ENCODE peak calls at places on chromosome 11, in four cellular contexts. One of them, this sample, is unnamed.

GRCh38 chr11:116513894-116514293 is 258.9 kb downstream of the BUD13 start:
- DNase-seq in ovary: no peak
- DNase-seq in mammary epithelial cell: no peak
- DNase-seq in BE2C: peak; percentile 33
- DNase-seq in this sample: peak; percentile 53

GRCh38 chr11:32326522-32326921 is 108.8 kb downstream of the WT1 start:
- DNase-seq in ovary: no peak
- DNase-seq in BE2C: no peak
- DNase-seq in mammary epithelial cell: no peak
- DNase-seq in this sample: no peak

GRCh38 chr11:110991621-110992355 is 253.7 kb upstream of the POU2AF2 start:
- DNase-seq in BE2C: no peak
- DNase-seq in ovary: peak; percentile 21
- DNase-seq in mammary epithelial cell: no peak
- DNase-seq in this sample: no peak

GRCh38 chr11:1870721-1871466 is 18.0 kb downstream of the LSP1 start:
- DNase-seq in mammary epithelial cell: no peak
- DNase-seq in BE2C: no peak
- DNase-seq in ovary: no peak
- DNase-seq in this sample: peak; percentile 36

GRCh38 chr11:117710211-117710610 is 86.8 kb downstream of the DSCAML1 start:
- DNase-seq in ovary: no peak
- DNase-seq in mammary epithelial cell: no peak
- DNase-seq in BE2C: no peak
- DNase-seq in this sample: no peak

GRCh38 chr11:68412593-68413475 is 47.7 kb upstream of the PPP6R3 start:
- DNase-seq in BE2C: no peak
- DNase-seq in ovary: no peak
- DNase-seq in mammary epithelial cell: no peak
- DNase-seq in this sample: no peak

GRCh38 chr11:134340354-134340964 is 8.7 kb downstream of the GLB1L2 start:
- DNase-seq in BE2C: no peak
- DNase-seq in ovary: no peak
- DNase-seq in mammary epithelial cell: no peak
- DNase-seq in this sample: no peak

GRCh38 chr11:43282607-43283440 is 29.0 kb upstream of the API5 start:
- DNase-seq in ovary: peak; percentile 25
- DNase-seq in mammary epithelial cell: peak; percentile 6
- DNase-seq in BE2C: peak; percentile 49
- DNase-seq in this sample: peak; percentile 73

GRCh38 chr11:133903056-133903455 is 53.7 kb downstream of the IGSF9B start:
- DNase-seq in mammary epithelial cell: no peak
- DNase-seq in ovary: no peak
- DNase-seq in BE2C: peak; percentile 3
- DNase-seq in this sample: no peak

GRCh38 chr11:1870326-1870696 is 17.4 kb downstream of the LSP1 start:
- DNase-seq in mammary epithelial cell: no peak
- DNase-seq in BE2C: no peak
- DNase-seq in ovary: no peak
- DNase-seq in this sample: no peak

GRCh38 chr11:134513585-134514120 is 101.6 kb upstream of the B3GAT1 start:
- DNase-seq in mammary epithelial cell: no peak
- DNase-seq in BE2C: no peak
- DNase-seq in ovary: peak; percentile 0
- DNase-seq in this sample: no peak

GRCh38 chr11:75986966-75987365 is 172.0 kb downstream of the UVRAG start:
- DNase-seq in mammary epithelial cell: no peak
- DNase-seq in ovary: no peak
- DNase-seq in BE2C: no peak
- DNase-seq in this sample: no peak

GRCh38 chr11:126992804-126993111 is 7.8 kb downstream of the KIRREL3 start:
- DNase-seq in BE2C: no peak
- DNase-seq in mammary epithelial cell: peak; percentile 50
- DNase-seq in ovary: no peak
- DNase-seq in this sample: no peak

GRCh38 chr11:60970369-60970774 is 1.1 kb upstream of the CD6 start:
- DNase-seq in ovary: peak; percentile 60
- DNase-seq in BE2C: peak; percentile 50
- DNase-seq in mammary epithelial cell: peak; percentile 34
- DNase-seq in this sample: peak; percentile 53

GRCh38 chr11:70371241-70371640 is 27.1 kb upstream of the CTTN start:
- DNase-seq in ovary: no peak
- DNase-seq in BE2C: no peak
- DNase-seq in mammary epithelial cell: peak; percentile 7
- DNase-seq in this sample: no peak

GRCh38 chr11:4551346-4551979 is 6.5 kb downstream of the OR52M1 start:
- DNase-seq in ovary: no peak
- DNase-seq in mammary epithelial cell: no peak
- DNase-seq in BE2C: no peak
- DNase-seq in this sample: no peak

GRCh38 chr11:102117472-102118113 is 7.3 kb downstream of the YAP1 start:
- DNase-seq in BE2C: no peak
- DNase-seq in ovary: no peak
- DNase-seq in mammary epithelial cell: no peak
- DNase-seq in this sample: no peak

GRCh38 chr11:119320593-119321524 is 3.9 kb upstream of the MCAM start:
- DNase-seq in ovary: peak; percentile 46
- DNase-seq in BE2C: no peak
- DNase-seq in mammary epithelial cell: peak; percentile 54
- DNase-seq in this sample: peak; percentile 74

GRCh38 chr11:58567889-58568512 is 7.7 kb downstream of the LPXN start:
- DNase-seq in ovary: peak; percentile 30
- DNase-seq in mammary epithelial cell: peak; percentile 43
- DNase-seq in BE2C: peak; percentile 42
- DNase-seq in this sample: peak; percentile 73

GRCh38 chr11:27124514-27125264 is 84.1 kb downstream of the BBOX1 start:
- DNase-seq in mammary epithelial cell: peak; percentile 29
- DNase-seq in ovary: no peak
- DNase-seq in BE2C: no peak
- DNase-seq in this sample: no peak

GRCh38 chr11:76209956-76210885 is 3.9 kb upstream of the WNT11 start:
- DNase-seq in mammary epithelial cell: peak; percentile 48
- DNase-seq in ovary: peak; percentile 75
- DNase-seq in BE2C: peak; percentile 72
- DNase-seq in this sample: peak; percentile 73

GRCh38 chr11:112132737-112133136 is 31.2 kb downstream of the IL18 start:
- DNase-seq in mammary epithelial cell: no peak
- DNase-seq in BE2C: no peak
- DNase-seq in ovary: no peak
- DNase-seq in this sample: no peak

GRCh38 chr11:69637956-69638871 is 2.7 kb upstream of the CCND1 start:
- DNase-seq in ovary: no peak
- DNase-seq in mammary epithelial cell: peak; percentile 54
- DNase-seq in BE2C: peak; percentile 74
- DNase-seq in this sample: peak; percentile 79

GRCh38 chr11:129965248-129965647 is 37.4 kb downstream of the PRDM10 start:
- DNase-seq in mammary epithelial cell: no peak
- DNase-seq in ovary: no peak
- DNase-seq in BE2C: no peak
- DNase-seq in this sample: no peak

GRCh38 chr11:33723238-33723881 is 12.9 kb downstream of the CD59 start:
- DNase-seq in ovary: no peak
- DNase-seq in mammary epithelial cell: peak; percentile 89
- DNase-seq in BE2C: no peak
- DNase-seq in this sample: no peak

GRCh38 chr11:69996451-69996850 is 81.7 kb upstream of the ANO1 start:
- DNase-seq in mammary epithelial cell: no peak
- DNase-seq in ovary: no peak
- DNase-seq in BE2C: no peak
- DNase-seq in this sample: no peak

GRCh38 chr11:117808768-117809167 is 11.8 kb upstream of the DSCAML1 start:
- DNase-seq in mammary epithelial cell: peak; percentile 33
- DNase-seq in BE2C: no peak
- DNase-seq in ovary: no peak
- DNase-seq in this sample: no peak

GRCh38 chr11:111322534-111322933 is 24.2 kb downstream of the POU2AF3 start:
- DNase-seq in mammary epithelial cell: no peak
- DNase-seq in BE2C: no peak
- DNase-seq in ovary: no peak
- DNase-seq in this sample: no peak

GRCh38 chr11:67539588-67539987 is 16.3 kb upstream of the CABP2 start:
- DNase-seq in BE2C: no peak
- DNase-seq in mammary epithelial cell: no peak
- DNase-seq in ovary: no peak
- DNase-seq in this sample: no peak

GRCh38 chr11:61149624-61150615 is 11.3 kb downstream of the VPS37C start:
- DNase-seq in ovary: no peak
- DNase-seq in mammary epithelial cell: no peak
- DNase-seq in BE2C: no peak
- DNase-seq in this sample: peak; percentile 15

DNA sequence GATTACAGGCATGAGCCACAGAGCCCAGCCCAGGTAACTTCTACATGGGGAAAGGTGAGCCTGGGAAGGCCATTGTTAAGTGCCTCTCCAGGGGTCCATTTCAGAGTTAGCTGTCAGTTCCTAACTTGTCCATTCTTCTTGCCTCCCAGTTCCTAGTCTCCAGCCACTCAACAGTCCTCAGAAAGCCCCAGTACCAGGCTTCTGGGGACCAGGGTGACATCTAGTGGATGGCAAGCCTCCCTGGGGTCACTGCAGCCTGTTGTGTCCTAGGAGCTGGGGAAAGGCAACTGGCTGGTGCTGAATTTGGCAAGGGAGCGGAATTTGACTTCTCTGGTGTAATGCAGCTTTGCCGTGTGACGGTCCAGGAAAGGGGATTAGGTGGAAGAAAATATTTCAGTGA is 2.1 kb downstream of the LGALS12 start:
- DNase-seq in ovary: no peak
- DNase-seq in BE2C: peak; percentile 17
- DNase-seq in mammary epithelial cell: no peak
- DNase-seq in this sample: peak; percentile 27
- TF ChIP-seq CTCF in ovary: no peak
- TF ChIP-seq CTCF in BE2C: peak; percentile 31
- TF ChIP-seq CTCF in mammary epithelial cell: no peak
- TF ChIP-seq CTCF in this sample: peak; percentile 27

GRCh38 chr11:122655527-122656072 is at the start of gene UBASH3B:
- DNase-seq in BE2C: peak; percentile 37
- DNase-seq in mammary epithelial cell: peak; percentile 88
- DNase-seq in ovary: peak; percentile 64
- DNase-seq in this sample: peak; percentile 78
- TF ChIP-seq CTCF in BE2C: no peak
- TF ChIP-seq CTCF in mammary epithelial cell: no peak
- TF ChIP-seq CTCF in ovary: no peak
- TF ChIP-seq CTCF in this sample: no peak

GRCh38 chr11:86587559-86588193 is 84.7 kb downstream of the ME3 start:
- DNase-seq in BE2C: no peak
- DNase-seq in mammary epithelial cell: no peak
- DNase-seq in ovary: no peak
- DNase-seq in this sample: no peak
- TF ChIP-seq CTCF in BE2C: no peak
- TF ChIP-seq CTCF in mammary epithelial cell: no peak
- TF ChIP-seq CTCF in ovary: no peak
- TF ChIP-seq CTCF in this sample: no peak

DNA sequence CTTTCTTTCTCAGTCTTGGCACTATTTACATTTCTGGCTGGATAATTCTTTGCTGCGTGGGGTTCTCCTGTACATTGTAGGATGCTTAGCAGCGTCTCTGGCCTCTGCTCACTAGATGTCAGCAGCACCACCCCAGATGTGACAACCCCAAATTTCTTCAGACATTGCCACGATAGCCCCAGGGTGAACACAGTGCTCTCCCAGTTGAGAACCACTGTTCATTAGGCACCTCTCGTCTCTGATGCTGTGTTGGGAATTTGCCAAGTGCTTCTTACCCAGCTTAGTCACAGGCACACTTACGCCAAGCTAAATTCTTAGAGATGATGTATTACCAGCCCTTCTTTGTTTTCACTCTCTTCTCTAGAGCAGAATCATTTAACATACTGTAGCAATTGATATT is 9.4 kb downstream of the TRIM6 start:
- DNase-seq in BE2C: no peak
- DNase-seq in ovary: no peak
- DNase-seq in mammary epithelial cell: peak; percentile 85
- DNase-seq in this sample: no peak
- TF ChIP-seq CTCF in BE2C: no peak
- TF ChIP-seq CTCF in ovary: no peak
- TF ChIP-seq CTCF in mammary epithelial cell: no peak
- TF ChIP-seq CTCF in this sample: no peak

DNA sequence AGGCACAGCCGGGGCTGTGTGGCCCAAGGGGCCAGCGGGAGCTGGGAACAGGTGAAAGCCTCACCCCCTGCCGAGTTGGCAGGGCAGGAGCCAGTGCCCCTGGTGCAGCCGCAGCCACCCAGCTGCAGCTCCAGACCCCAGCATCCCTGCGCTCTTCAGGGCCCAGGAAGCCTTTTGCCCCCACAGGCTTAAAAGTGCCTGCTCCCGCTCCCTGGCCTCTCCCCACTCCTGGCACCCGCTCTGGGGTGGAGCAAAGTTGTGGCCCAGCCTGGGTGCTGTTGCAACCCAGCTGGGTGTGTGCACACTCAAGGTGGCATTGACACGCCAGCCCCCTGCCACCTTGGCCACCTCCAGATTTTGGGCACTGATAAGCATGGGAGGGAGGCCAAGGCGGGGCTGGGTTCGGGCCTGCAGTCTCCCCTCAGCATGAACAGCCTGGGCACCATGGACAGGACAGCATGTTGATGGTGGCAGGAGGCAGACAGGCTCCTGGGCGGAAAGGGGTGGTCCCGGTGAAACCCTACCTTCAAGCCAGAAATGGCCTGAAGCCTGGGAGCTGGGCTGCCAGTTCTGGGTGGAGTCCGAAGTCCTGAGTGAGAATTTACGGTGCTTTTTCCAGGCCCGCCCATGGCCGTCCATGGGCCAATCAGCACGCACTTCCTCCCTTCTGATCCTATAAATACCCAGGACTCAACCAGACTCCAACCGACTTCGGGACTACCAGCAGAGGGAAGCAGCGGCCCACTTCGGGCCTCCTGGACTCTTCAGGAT is 23.5 kb upstream of the RNASEH2C start:
- DNase-seq in mammary epithelial cell: no peak
- DNase-seq in BE2C: peak; percentile 67
- DNase-seq in ovary: no peak
- DNase-seq in this sample: peak; percentile 26
- TF ChIP-seq CTCF in mammary epithelial cell: no peak
- TF ChIP-seq CTCF in BE2C: peak; percentile 71
- TF ChIP-seq CTCF in ovary: no peak
- TF ChIP-seq CTCF in this sample: no peak

GRCh38 chr11:2885676-2886081 is at the start of gene CDKN1C:
- DNase-seq in BE2C: peak; percentile 71
- DNase-seq in ovary: peak; percentile 95
- DNase-seq in mammary epithelial cell: peak; percentile 65
- DNase-seq in this sample: peak; percentile 91

GRCh38 chr11:2886191-2886894 is 768 bp upstream of the CDKN1C start:
- DNase-seq in ovary: peak; percentile 75
- DNase-seq in mammary epithelial cell: no peak
- DNase-seq in BE2C: peak; percentile 45
- DNase-seq in this sample: peak; percentile 73

GRCh38 chr11:2884424-2884815 is 1.2 kb downstream of the CDKN1C start:
- DNase-seq in mammary epithelial cell: no peak
- DNase-seq in ovary: peak; percentile 61
- DNase-seq in BE2C: no peak
- DNase-seq in this sample: peak; percentile 50

GRCh38 chr11:2883717-2884423 is 1.7 kb downstream of the CDKN1C start:
- DNase-seq in BE2C: no peak
- DNase-seq in ovary: peak; percentile 59
- DNase-seq in mammary epithelial cell: no peak
- DNase-seq in this sample: peak; percentile 59

GRCh38 chr11:2885017-2885675 is 429 bp downstream of the CDKN1C start:
- DNase-seq in ovary: peak; percentile 66
- DNase-seq in mammary epithelial cell: no peak
- DNase-seq in BE2C: no peak
- DNase-seq in this sample: peak; percentile 64
- TF ChIP-seq CTCF in ovary: no peak
- TF ChIP-seq CTCF in mammary epithelial cell: no peak
- TF ChIP-seq CTCF in BE2C: no peak
- TF ChIP-seq CTCF in this sample: no peak

This sample was measured in nephron progenitor cell.